ENCODE peak calls at places on chromosomes 2 and 18, in four cellular contexts. One of them, this sample, is unnamed.

GRCh38 chr18:36411745-36412168 is 114.2 kb downstream of the FHOD3 start:
- DNase-seq in brain microvascular endothelial cell: peak
- DNase-seq in AG09309: no peak
- DNase-seq in BE2C: peak
- DNase-seq in this sample: peak

GRCh38 chr2:15042824-15043223 is 410.3 kb downstream of the LRATD1 start:
- DNase-seq in brain microvascular endothelial cell: peak
- DNase-seq in AG09309: peak
- DNase-seq in BE2C: no peak
- DNase-seq in this sample: peak

GRCh38 chr2:194486316-194486715 is 1170.7 kb upstream of the SLC39A10 start:
- DNase-seq in brain microvascular endothelial cell: no peak
- DNase-seq in AG09309: no peak
- DNase-seq in BE2C: no peak
- DNase-seq in this sample: no peak

GRCh38 chr18:6327895-6328623 is 86.7 kb downstream of the L3MBTL4 start:
- DNase-seq in brain microvascular endothelial cell: no peak
- DNase-seq in AG09309: no peak
- DNase-seq in BE2C: no peak
- DNase-seq in this sample: no peak

GRCh38 chr2:159713691-159714585 is 1.6 kb downstream of the MARCHF7 start:
- DNase-seq in brain microvascular endothelial cell: peak
- DNase-seq in AG09309: no peak
- DNase-seq in BE2C: no peak
- DNase-seq in this sample: peak

GRCh38 chr2:222318712-222319575 is 20.1 kb upstream of the PAX3 start:
- DNase-seq in brain microvascular endothelial cell: no peak
- DNase-seq in AG09309: no peak
- DNase-seq in BE2C: peak
- DNase-seq in this sample: no peak

GRCh38 chr2:224870341-224870740 is 154.2 kb upstream of the CCDC195 start:
- DNase-seq in brain microvascular endothelial cell: no peak
- DNase-seq in AG09309: no peak
- DNase-seq in BE2C: no peak
- DNase-seq in this sample: peak

GRCh38 chr2:1940660-1941059 is 196.3 kb upstream of the PXDN start:
- DNase-seq in brain microvascular endothelial cell: no peak
- DNase-seq in AG09309: no peak
- DNase-seq in BE2C: peak
- DNase-seq in this sample: peak

GRCh38 chr2:54906711-54907110 is 143.5 kb downstream of the RTN4 start:
- DNase-seq in brain microvascular endothelial cell: no peak
- DNase-seq in AG09309: no peak
- DNase-seq in BE2C: no peak
- DNase-seq in this sample: no peak

GRCh38 chr2:240133401-240133800 is 2.7 kb downstream of the COPS9 start:
- DNase-seq in brain microvascular endothelial cell: no peak
- DNase-seq in AG09309: no peak
- DNase-seq in BE2C: no peak
- DNase-seq in this sample: no peak

GRCh38 chr2:226760412-226761194 is 39.0 kb downstream of the IRS1 start:
- DNase-seq in brain microvascular endothelial cell: peak
- DNase-seq in AG09309: peak
- DNase-seq in BE2C: no peak
- DNase-seq in this sample: peak

GRCh38 chr18:79543861-79544385 is 135.7 kb upstream of the CTDP1 start:
- DNase-seq in brain microvascular endothelial cell: no peak
- DNase-seq in AG09309: no peak
- DNase-seq in BE2C: no peak
- DNase-seq in this sample: no peak

GRCh38 chr2:239905306-239905705 is 119.8 kb downstream of the NDUFA10 start:
- DNase-seq in brain microvascular endothelial cell: no peak
- DNase-seq in AG09309: no peak
- DNase-seq in BE2C: no peak
- DNase-seq in this sample: no peak

GRCh38 chr18:1057367-1057766 is 152.7 kb downstream of the ADCYAP1 start:
- DNase-seq in brain microvascular endothelial cell: no peak
- DNase-seq in AG09309: no peak
- DNase-seq in BE2C: no peak
- DNase-seq in this sample: no peak

GRCh38 chr2:112074506-112074905 is 19.4 kb downstream of the TMEM87B start:
- DNase-seq in brain microvascular endothelial cell: no peak
- DNase-seq in AG09309: no peak
- DNase-seq in BE2C: no peak
- DNase-seq in this sample: no peak

GRCh38 chr2:178279142-178279541 is 84.8 kb downstream of the OSBPL6 start:
- DNase-seq in brain microvascular endothelial cell: peak
- DNase-seq in AG09309: peak
- DNase-seq in BE2C: no peak
- DNase-seq in this sample: peak

GRCh38 chr2:67451086-67451832 is 54.1 kb downstream of the ETAA1 start:
- DNase-seq in brain microvascular endothelial cell: peak
- DNase-seq in AG09309: no peak
- DNase-seq in BE2C: peak
- DNase-seq in this sample: peak

GRCh38 chr2:133936601-133937000 is 317.3 kb upstream of the MGAT5 start:
- DNase-seq in brain microvascular endothelial cell: no peak
- DNase-seq in AG09309: no peak
- DNase-seq in BE2C: no peak
- DNase-seq in this sample: no peak

GRCh38 chr2:215958231-215958630 is 55.1 kb downstream of the MREG start:
- DNase-seq in brain microvascular endothelial cell: no peak
- DNase-seq in AG09309: peak
- DNase-seq in BE2C: no peak
- DNase-seq in this sample: no peak

GRCh38 chr2:62991605-62992004 is 59.0 kb upstream of the OTX1 start:
- DNase-seq in brain microvascular endothelial cell: no peak
- DNase-seq in AG09309: no peak
- DNase-seq in BE2C: no peak
- DNase-seq in this sample: no peak

GRCh38 chr2:47076586-47077441 is 78.3 kb downstream of the STPG4 start:
- DNase-seq in brain microvascular endothelial cell: peak
- DNase-seq in AG09309: peak
- DNase-seq in BE2C: no peak
- DNase-seq in this sample: peak

GRCh38 chr2:157231476-157231875 is 26.0 kb upstream of the GALNT5 start:
- DNase-seq in brain microvascular endothelial cell: no peak
- DNase-seq in AG09309: no peak
- DNase-seq in BE2C: no peak
- DNase-seq in this sample: peak

GRCh38 chr2:207334631-207335371 is 169.1 kb upstream of the KLF7 start:
- DNase-seq in brain microvascular endothelial cell: peak
- DNase-seq in AG09309: peak
- DNase-seq in BE2C: no peak
- DNase-seq in this sample: peak

GRCh38 chr18:77001979-77002378 is 130.6 kb downstream of the MBP start:
- DNase-seq in brain microvascular endothelial cell: no peak
- DNase-seq in AG09309: no peak
- DNase-seq in BE2C: no peak
- DNase-seq in this sample: no peak

GRCh38 chr2:118224888-118225264 is 136.6 kb downstream of the INSIG2 start:
- DNase-seq in brain microvascular endothelial cell: no peak
- DNase-seq in AG09309: no peak
- DNase-seq in BE2C: no peak
- DNase-seq in this sample: no peak

GRCh38 chr2:100902833-100903405 is 83.0 kb downstream of the NPAS2 start:
- DNase-seq in brain microvascular endothelial cell: peak
- DNase-seq in AG09309: peak
- DNase-seq in BE2C: peak
- DNase-seq in this sample: peak

GRCh38 chr2:98759827-98760625 is 29.1 kb upstream of the MGAT4A start:
- DNase-seq in brain microvascular endothelial cell: no peak
- DNase-seq in AG09309: no peak
- DNase-seq in BE2C: no peak
- DNase-seq in this sample: no peak

GRCh38 chr2:98761909-98762308 is 31.0 kb upstream of the MGAT4A start:
- DNase-seq in brain microvascular endothelial cell: no peak
- DNase-seq in AG09309: no peak
- DNase-seq in BE2C: no peak
- DNase-seq in this sample: no peak

GRCh38 chr2:98761267-98761781 is 30.4 kb upstream of the MGAT4A start:
- DNase-seq in brain microvascular endothelial cell: no peak
- DNase-seq in AG09309: no peak
- DNase-seq in BE2C: no peak
- DNase-seq in this sample: peak

GRCh38 chr2:98759338-98759737 is 28.4 kb upstream of the MGAT4A start:
- DNase-seq in brain microvascular endothelial cell: no peak
- DNase-seq in AG09309: no peak
- DNase-seq in BE2C: no peak
- DNase-seq in this sample: no peak

GRCh38 chr2:98757904-98758421 is 27.0 kb upstream of the MGAT4A start:
- DNase-seq in brain microvascular endothelial cell: peak
- DNase-seq in AG09309: peak
- DNase-seq in BE2C: no peak
- DNase-seq in this sample: peak
- H3K4me3 ChIP-seq in brain microvascular endothelial cell: no peak
- H3K4me3 ChIP-seq in AG09309: no peak
- H3K4me3 ChIP-seq in BE2C: no peak
- H3K4me3 ChIP-seq in this sample: no peak

DNA sequence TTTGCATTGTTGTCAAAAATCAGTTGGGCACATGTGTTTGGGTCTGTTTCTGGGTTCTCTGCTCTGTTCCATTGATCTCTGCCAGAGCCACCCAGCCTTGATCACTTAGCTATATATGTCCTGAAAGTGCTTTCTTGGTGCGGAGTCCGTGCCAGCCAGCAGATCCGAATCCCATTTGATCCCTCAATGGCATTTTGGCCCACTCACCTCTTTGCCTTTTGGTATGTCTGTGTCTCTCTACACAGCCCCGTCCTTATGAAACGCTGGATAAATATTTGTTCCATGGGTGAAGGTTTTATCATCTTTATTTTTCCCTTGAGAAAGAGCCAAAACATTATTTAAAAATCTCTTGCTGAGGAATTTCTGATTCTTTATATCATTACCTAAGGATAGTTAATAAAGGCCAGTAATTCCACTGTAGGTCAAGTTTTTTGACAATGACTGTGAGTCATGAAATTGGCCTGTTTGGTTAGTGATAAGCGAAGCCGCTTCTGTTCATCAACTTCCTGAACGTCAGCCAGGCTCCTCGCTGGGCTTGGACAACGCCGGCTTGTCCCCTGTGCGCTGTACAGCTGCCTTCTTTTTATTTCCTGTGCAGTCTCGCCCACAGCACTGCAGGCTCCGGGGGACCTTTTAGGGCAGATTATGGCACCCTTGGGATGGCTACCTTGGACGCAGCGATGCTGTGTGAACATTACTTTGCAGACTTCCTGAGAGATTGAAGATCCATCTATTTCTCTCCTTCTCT is 24.9 kb downstream of the MTCL1 start:
- DNase-seq in brain microvascular endothelial cell: peak
- DNase-seq in AG09309: no peak
- DNase-seq in BE2C: peak
- DNase-seq in this sample: peak
- H3K4me3 ChIP-seq in brain microvascular endothelial cell: no peak
- H3K4me3 ChIP-seq in AG09309: no peak
- H3K4me3 ChIP-seq in BE2C: no peak
- H3K4me3 ChIP-seq in this sample: no peak

GRCh38 chr2:236241181-236242056 is 22.8 kb downstream of the ASB18 start:
- DNase-seq in brain microvascular endothelial cell: no peak
- DNase-seq in AG09309: no peak
- DNase-seq in BE2C: no peak
- DNase-seq in this sample: no peak
- H3K4me3 ChIP-seq in brain microvascular endothelial cell: no peak
- H3K4me3 ChIP-seq in AG09309: no peak
- H3K4me3 ChIP-seq in BE2C: no peak
- H3K4me3 ChIP-seq in this sample: no peak

GRCh38 chr2:181311841-181312240 is 145.3 kb upstream of the ITGA4 start:
- DNase-seq in brain microvascular endothelial cell: no peak
- DNase-seq in AG09309: no peak
- DNase-seq in BE2C: no peak
- DNase-seq in this sample: no peak
- H3K4me3 ChIP-seq in brain microvascular endothelial cell: no peak
- H3K4me3 ChIP-seq in AG09309: no peak
- H3K4me3 ChIP-seq in BE2C: no peak
- H3K4me3 ChIP-seq in this sample: no peak

GRCh38 chr18:61639886-61640285 is 252.9 kb downstream of the RNF152 start:
- DNase-seq in brain microvascular endothelial cell: no peak
- DNase-seq in AG09309: no peak
- DNase-seq in BE2C: no peak
- DNase-seq in this sample: no peak

GRCh38 chr18:61635901-61636528 is 256.8 kb downstream of the RNF152 start:
- DNase-seq in brain microvascular endothelial cell: peak
- DNase-seq in AG09309: peak
- DNase-seq in BE2C: peak
- DNase-seq in this sample: peak

GRCh38 chr18:61637319-61637718 is 255.5 kb downstream of the RNF152 start:
- DNase-seq in brain microvascular endothelial cell: no peak
- DNase-seq in AG09309: no peak
- DNase-seq in BE2C: no peak
- DNase-seq in this sample: no peak

DNA sequence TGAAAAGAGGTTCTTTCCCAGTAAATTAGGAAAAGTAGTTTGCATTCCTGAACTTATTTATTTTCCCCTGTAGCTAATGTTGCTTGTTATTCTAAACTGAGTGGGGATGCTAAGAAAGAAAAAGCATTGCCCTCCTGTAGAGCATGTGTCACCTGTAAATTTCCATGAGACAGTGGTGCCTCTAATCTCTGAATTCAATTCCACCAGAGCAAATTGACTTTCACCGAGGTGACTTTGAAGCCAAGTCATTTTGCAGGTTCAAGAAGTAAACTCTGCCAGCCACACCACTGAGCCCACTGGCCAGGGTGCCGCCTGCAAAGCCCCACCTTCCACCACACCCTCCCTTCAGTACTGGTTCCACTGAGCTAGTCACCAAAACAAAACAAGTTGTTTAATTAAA is 254.9 kb downstream of the RNF152 start:
- DNase-seq in brain microvascular endothelial cell: no peak
- DNase-seq in AG09309: no peak
- DNase-seq in BE2C: no peak
- DNase-seq in this sample: no peak
- H3K4me3 ChIP-seq in brain microvascular endothelial cell: no peak
- H3K4me3 ChIP-seq in AG09309: no peak
- H3K4me3 ChIP-seq in BE2C: no peak
- H3K4me3 ChIP-seq in this sample: no peak

GRCh38 chr2:200756618-200757321 is 54.9 kb upstream of the BZW1 start:
- DNase-seq in brain microvascular endothelial cell: peak
- DNase-seq in AG09309: peak
- DNase-seq in BE2C: peak
- DNase-seq in this sample: peak
- H3K4me3 ChIP-seq in brain microvascular endothelial cell: no peak
- H3K4me3 ChIP-seq in AG09309: no peak
- H3K4me3 ChIP-seq in BE2C: no peak
- H3K4me3 ChIP-seq in this sample: no peak

GRCh38 chr2:168626610-168627009 is 170.5 kb downstream of the CERS6 start:
- DNase-seq in brain microvascular endothelial cell: no peak
- DNase-seq in AG09309: no peak
- DNase-seq in BE2C: no peak
- DNase-seq in this sample: no peak
- H3K4me3 ChIP-seq in brain microvascular endothelial cell: no peak
- H3K4me3 ChIP-seq in AG09309: no peak
- H3K4me3 ChIP-seq in BE2C: no peak
- H3K4me3 ChIP-seq in this sample: no peak

This sample was measured in cardiac fibroblast.